ENCODE peak calls at places on chromosomes 4 and X, in seven cellular contexts. Q, D, Z, Y, M, O and J are unnamed samples.
A peak's percentile ranks its signal among the peaks of the same experiment; 100 is the strongest.

GRCh38 chr4:38075370-38076152 is 115.4 kb downstream of the PTTG2 start:
- DNase-seq in Q (peak; percentile 28), D (no peak), Z (peak; percentile 83), Y (no peak), M (no peak), O (peak; percentile 85), J (peak; percentile 67)

GRCh38 chr4:188221090-188221489 is 81.8 kb downstream of the TRIML1 start:
- DNase-seq in Q (no peak), D (no peak), Z (no peak), Y (no peak), M (no peak), O (no peak), J (no peak)

GRCh38 chr4:13476915-13477314 is 7.2 kb downstream of the RAB28 start:
- DNase-seq in Q (no peak), D (no peak), Z (no peak), Y (no peak), M (no peak), O (peak; percentile 19), J (peak; percentile 93)

GRCh38 chr4:15420642-15421041 is 7.2 kb upstream of the C1QTNF7 start:
- DNase-seq in Q (no peak), D (no peak), Z (peak; percentile 73), Y (no peak), M (no peak), O (peak; percentile 84), J (peak; percentile 67)

GRCh38 chr4:164169591-164169990 is 584.3 kb upstream of the SMIM31 start:
- DNase-seq in Q (no peak), D (no peak), Z (peak; percentile 61), Y (no peak), M (no peak), O (peak; percentile 54), J (no peak)

GRCh38 chr4:1522606-1523005 is 116.4 kb upstream of the NKX1-1 start:
- DNase-seq in Q (no peak), D (no peak), Z (no peak), Y (peak; percentile 5), M (no peak), O (no peak), J (no peak)

GRCh38 chrX:2523911-2524310 is 23.1 kb upstream of the DHRSX start:
- DNase-seq in Q (no peak), D (no peak), Z (no peak), Y (no peak), M (no peak), O (no peak), J (no peak)

GRCh38 chrX:10582945-10583344 is 37.4 kb downstream of the MID1 start:
- DNase-seq in Q (no peak), D (no peak), Z (peak; percentile 79), Y (no peak), M (no peak), O (peak; percentile 75), J (peak; percentile 40)

GRCh38 chrX:56804867-56805266 is 75.8 kb downstream of the NBDY start:
- DNase-seq in Q (no peak), D (no peak), Z (no peak), Y (no peak), M (no peak), O (no peak), J (no peak)

GRCh38 chr4:175716956-175717355 is 95.1 kb downstream of the GPM6A start:
- DNase-seq in Q (no peak), D (no peak), Z (no peak), Y (no peak), M (no peak), O (no peak), J (no peak)

GRCh38 chrX:131895002-131895401 is 128.1 kb upstream of the STK26 start:
- DNase-seq in Q (no peak), D (no peak), Z (peak; percentile 19), Y (no peak), M (no peak), O (peak; percentile 49), J (peak; percentile 0)

GRCh38 chrX:2185341-2186082 is 315.3 kb downstream of the DHRSX start:
- DNase-seq in Q (no peak), D (no peak), Z (no peak), Y (no peak), M (no peak), O (no peak), J (no peak)

GRCh38 chr4:26838055-26838842 is 22.4 kb upstream of the STIM2 start:
- DNase-seq in Q (no peak), D (no peak), Z (no peak), Y (no peak), M (no peak), O (no peak), J (no peak)

GRCh38 chr4:26836539-26836938 is 24.1 kb upstream of the STIM2 start:
- DNase-seq in Q (no peak), D (no peak), Z (no peak), Y (no peak), M (no peak), O (no peak), J (no peak)

GRCh38 chr4:26839534-26839951 is 21.1 kb upstream of the STIM2 start:
- DNase-seq in Q (no peak), D (no peak), Z (peak; percentile 63), Y (no peak), M (no peak), O (peak; percentile 84), J (no peak)

GRCh38 chr4:26839016-26839415 is 21.6 kb upstream of the STIM2 start:
- DNase-seq in Q (no peak), D (no peak), Z (peak; percentile 45), Y (no peak), M (no peak), O (no peak), J (peak; percentile 9)
- TF ChIP-seq CTCF in Q (no peak), D (no peak), Z (no peak), Y (no peak), M (no peak), O (no peak), J (no peak)

DNA sequence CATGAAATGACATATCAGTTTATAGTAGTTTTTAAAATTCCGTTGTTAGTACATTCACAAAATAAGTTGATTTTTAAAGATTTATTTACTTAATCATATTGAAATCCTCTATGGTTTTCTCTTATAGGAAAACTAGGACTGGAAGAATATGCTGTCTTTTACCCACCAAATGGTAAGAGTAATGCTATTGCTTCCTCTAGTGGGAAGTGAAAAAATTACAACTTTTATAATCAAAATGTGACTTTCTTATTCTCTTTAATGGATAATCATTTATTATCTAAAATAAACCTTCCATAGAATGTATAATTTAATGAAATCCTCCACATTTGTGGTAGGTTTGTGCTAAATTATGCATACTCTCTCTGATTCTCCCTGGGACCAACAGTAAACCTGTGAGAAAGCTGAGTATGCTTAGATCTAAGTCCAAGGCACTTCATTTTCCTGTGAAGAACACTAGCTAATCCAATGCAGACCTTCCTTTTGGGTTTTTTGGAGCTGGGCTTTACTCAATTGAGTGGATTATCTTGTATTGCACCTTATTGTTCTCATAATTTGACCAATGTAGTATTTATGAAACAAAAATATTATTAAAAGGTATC is 136.2 kb downstream of the TBC1D19 start:
- DNase-seq in Q (no peak), D (no peak), Z (peak; percentile 73), Y (no peak), M (no peak), O (peak; percentile 54), J (peak; percentile 44)
- TF ChIP-seq CTCF in Q (no peak), D (peak; percentile 35), Z (peak; percentile 18), Y (peak; percentile 70), M (no peak), O (peak; percentile 79), J (peak; percentile 88)

GRCh38 chrX:115387327-115387726 is 97.8 kb downstream of the LUZP4 start:
- DNase-seq in Q (no peak), D (no peak), Z (no peak), Y (no peak), M (no peak), O (no peak), J (no peak)
- TF ChIP-seq CTCF in Q (no peak), D (no peak), Z (no peak), Y (no peak), M (no peak), O (no peak), J (no peak)

GRCh38 chrX:63421411-63421810 is 70.3 kb upstream of the SPIN4 start:
- DNase-seq in Q (no peak), D (no peak), Z (no peak), Y (no peak), M (no peak), O (no peak), J (no peak)
- TF ChIP-seq CTCF in Q (no peak), D (no peak), Z (no peak), Y (no peak), M (no peak), O (no peak), J (peak; percentile 55)

GRCh38 chr4:139184129-139184528 is 7.1 kb upstream of the ELF2 start:
- DNase-seq in Q (peak; percentile 34), D (no peak), Z (peak; percentile 80), Y (no peak), M (no peak), O (peak; percentile 70), J (peak; percentile 53)
- TF ChIP-seq CTCF in Q (no peak), D (no peak), Z (no peak), Y (no peak), M (no peak), O (peak; percentile 37), J (peak; percentile 63)

DNA sequence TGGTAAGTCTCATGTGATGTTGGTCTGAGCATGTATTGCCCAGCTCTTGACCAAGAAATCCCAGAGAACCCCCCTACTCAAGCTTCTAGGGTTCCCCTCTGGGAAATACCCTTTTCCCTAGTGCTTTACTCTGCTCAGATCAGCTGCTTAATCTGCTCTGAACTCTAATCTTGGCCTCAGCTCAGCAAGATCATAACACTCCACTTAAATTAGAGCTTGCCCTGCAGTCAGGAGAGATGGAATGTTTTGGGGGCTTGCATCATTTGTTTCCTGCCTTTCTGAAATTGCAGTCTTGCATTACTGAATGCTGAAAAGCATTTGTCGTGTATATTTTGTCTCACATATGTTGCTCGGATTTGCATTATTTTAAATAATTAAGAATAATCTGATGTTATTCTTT is 1153.6 kb downstream of the FSTL5 start:
- DNase-seq in Q (no peak), D (no peak), Z (no peak), Y (no peak), M (no peak), O (no peak), J (no peak)
- TF ChIP-seq CTCF in Q (no peak), D (no peak), Z (no peak), Y (no peak), M (no peak), O (no peak), J (no peak)

GRCh38 chrX:29880977-29881376 is 334.4 kb upstream of the MAGEB2 start:
- DNase-seq in Q (no peak), D (no peak), Z (no peak), Y (no peak), M (no peak), O (no peak), J (no peak)
- TF ChIP-seq CTCF in Q (no peak), D (no peak), Z (no peak), Y (no peak), M (no peak), O (no peak), J (no peak)

GRCh38 chr4:139454111-139454600 is at the start of gene RAB33B:
- DNase-seq in Q (no peak), D (no peak), Z (peak; percentile 90), Y (no peak), M (no peak), O (peak; percentile 6), J (no peak)
- TF ChIP-seq CTCF in Q (no peak), D (no peak), Z (no peak), Y (no peak), M (peak; percentile 25), O (no peak), J (no peak)